ENCODE peak calls at places on chromosomes 3 and 15, in nine cellular contexts. D is PC-9; Z is colonic mucosa; C is EH; Q is iris pigment epithelial cell; J is foreskin fibroblast; T is Panc1; N is GM12891; F is activated naive CD8-positive, alpha-beta T cell treated with anti-CD3 and anti-CD28 coated beads for 36 hours. E is an unnamed sample.

GRCh38 chr15:74322558-74323180 is 44.8 kb downstream of the CYP11A1 start:
- DNase-seq in D (peak), Z (peak), C (peak), Q (peak), J (peak), T (peak), N (peak), F (peak), E (no peak)

GRCh38 chr3:86180696-86181095 is 810.3 kb downstream of the VGLL3 start:
- DNase-seq in D (no peak), Z (no peak), C (no peak), Q (peak), J (no peak), T (no peak), N (no peak), F (no peak), E (no peak)

GRCh38 chr3:194602580-194603300 is 30.5 kb downstream of the TMEM44 start:
- DNase-seq in D (no peak), Z (no peak), C (no peak), Q (peak), J (no peak), T (no peak), N (no peak), F (no peak), E (no peak)

GRCh38 chr3:52405601-52406115 is 39.2 kb downstream of the SEMA3G start:
- DNase-seq in D (no peak), Z (no peak), C (no peak), Q (no peak), J (no peak), T (no peak), N (no peak), F (no peak), E (no peak)

GRCh38 chr3:68858549-68858948 is 73.8 kb downstream of the TAFA4 start:
- DNase-seq in D (no peak), Z (no peak), C (no peak), Q (no peak), J (no peak), T (no peak), N (no peak), F (no peak), E (no peak)

GRCh38 chr3:182436547-182436946 is 356.8 kb upstream of the ATP11B start:
- DNase-seq in D (no peak), Z (no peak), C (no peak), Q (no peak), J (no peak), T (no peak), N (no peak), F (no peak), E (no peak)

GRCh38 chr3:175957427-175957826 is 1098.3 kb downstream of the NAALADL2 start:
- DNase-seq in D (no peak), Z (no peak), C (no peak), Q (no peak), J (no peak), T (no peak), N (no peak), F (no peak), E (no peak)

GRCh38 chr3:99167016-99167415 is 265.5 kb upstream of the DCBLD2 start:
- DNase-seq in D (no peak), Z (no peak), C (no peak), Q (no peak), J (peak), T (no peak), N (no peak), F (no peak), E (no peak)

GRCh38 chr15:84387086-84387485 is 151.5 kb downstream of the GOLGA6L4 start:
- DNase-seq in D (no peak), Z (no peak), C (no peak), Q (no peak), J (no peak), T (no peak), N (no peak), F (no peak), E (no peak)

GRCh38 chr3:183539821-183540220 is 15.7 kb downstream of the KLHL6 start:
- DNase-seq in D (no peak), Z (no peak), C (no peak), Q (no peak), J (no peak), T (no peak), N (no peak), F (no peak), E (no peak)

GRCh38 chr15:78837543-78837942 is 26.3 kb upstream of the ADAMTS7 start:
- DNase-seq in D (no peak), Z (no peak), C (no peak), Q (no peak), J (no peak), T (no peak), N (no peak), F (no peak), E (no peak)

GRCh38 chr3:118984699-118985098 is 49.9 kb downstream of the IGSF11 start:
- DNase-seq in D (no peak), Z (no peak), C (no peak), Q (no peak), J (no peak), T (no peak), N (no peak), F (no peak), E (no peak)

GRCh38 chr3:30355622-30356021 is 250.8 kb upstream of the TGFBR2 start:
- DNase-seq in D (no peak), Z (no peak), C (no peak), Q (peak), J (no peak), T (no peak), N (no peak), F (no peak), E (no peak)

GRCh38 chr15:63911160-63911559 is 77.4 kb upstream of the HERC1 start:
- DNase-seq in D (no peak), Z (no peak), C (no peak), Q (no peak), J (no peak), T (no peak), N (no peak), F (no peak), E (no peak)

GRCh38 chr3:126434931-126435411 is 40.3 kb downstream of the CFAP100 start:
- DNase-seq in D (no peak), Z (no peak), C (no peak), Q (no peak), J (no peak), T (no peak), N (no peak), F (no peak), E (no peak)

GRCh38 chr3:7577513-7577912 is 716.6 kb downstream of the GRM7 start:
- DNase-seq in D (no peak), Z (no peak), C (no peak), Q (no peak), J (no peak), T (no peak), N (no peak), F (no peak), E (no peak)

GRCh38 chr3:40780801-40781406 is 256.1 kb downstream of the ZNF621 start:
- DNase-seq in D (no peak), Z (no peak), C (peak), Q (peak), J (no peak), T (no peak), N (no peak), F (no peak), E (no peak)

GRCh38 chr15:78257681-78258080 is 6.7 kb upstream of the DNAJA4 start:
- DNase-seq in D (no peak), Z (no peak), C (no peak), Q (no peak), J (no peak), T (no peak), N (no peak), F (no peak), E (no peak)

GRCh38 chr15:82535566-82536408 is 4.5 kb downstream of the RPS17 start:
- DNase-seq in D (no peak), Z (no peak), C (no peak), Q (no peak), J (no peak), T (no peak), N (no peak), F (no peak), E (no peak)

E was measured in SIG-M5.